ENCODE peak calls at places on chromosomes 11 and 22, in four cellular contexts. One of them, this sample, is unnamed.
A peak's percentile ranks its signal among the peaks of the same experiment; 100 is the strongest.

GRCh38 chr11:35458846-35459245 is 39.5 kb upstream of the SLC1A2 start:
- DNase-seq in omental fat pad: no peak
- DNase-seq in fibroblast of the aortic adventitia: no peak
- DNase-seq in A549: no peak
- DNase-seq in this sample: no peak

GRCh38 chr11:20126724-20127123 is 33.6 kb downstream of the DBX1 start:
- DNase-seq in A549: no peak
- DNase-seq in fibroblast of the aortic adventitia: peak; percentile 41
- DNase-seq in omental fat pad: no peak
- DNase-seq in this sample: no peak

GRCh38 chr11:67006029-67006884 is 16.7 kb upstream of the SYT12 start:
- DNase-seq in omental fat pad: no peak
- DNase-seq in fibroblast of the aortic adventitia: peak; percentile 17
- DNase-seq in A549: peak; percentile 91
- DNase-seq in this sample: no peak

GRCh38 chr11:79437981-79438630 is 2.7 kb downstream of the TENM4 start:
- DNase-seq in omental fat pad: no peak
- DNase-seq in A549: no peak
- DNase-seq in fibroblast of the aortic adventitia: peak; percentile 68
- DNase-seq in this sample: no peak

GRCh38 chr22:38317995-38318715 is 922 bp upstream of the CSNK1E start:
- DNase-seq in A549: peak; percentile 94
- DNase-seq in fibroblast of the aortic adventitia: peak; percentile 89
- DNase-seq in omental fat pad: peak; percentile 53
- DNase-seq in this sample: no peak

GRCh38 chr11:128045094-128045725 is 542.1 kb downstream of the ETS1 start:
- DNase-seq in fibroblast of the aortic adventitia: no peak
- DNase-seq in A549: no peak
- DNase-seq in omental fat pad: no peak
- DNase-seq in this sample: no peak

GRCh38 chr11:35982061-35982460 is 38.2 kb downstream of the LDLRAD3 start:
- DNase-seq in A549: no peak
- DNase-seq in fibroblast of the aortic adventitia: no peak
- DNase-seq in omental fat pad: no peak
- DNase-seq in this sample: no peak

GRCh38 chr22:39932918-39933649 is 27.1 kb upstream of the TMA7B start:
- DNase-seq in fibroblast of the aortic adventitia: peak; percentile 7
- DNase-seq in omental fat pad: no peak
- DNase-seq in A549: peak; percentile 15
- DNase-seq in this sample: no peak

GRCh38 chr11:119205574-119206511 is at the start of gene CBL:
- DNase-seq in omental fat pad: peak; percentile 96
- DNase-seq in A549: peak; percentile 91
- DNase-seq in fibroblast of the aortic adventitia: peak; percentile 88
- DNase-seq in this sample: peak; percentile 94

GRCh38 chr22:39661842-39662676 is 91.5 kb downstream of the CACNA1I start:
- DNase-seq in fibroblast of the aortic adventitia: no peak
- DNase-seq in omental fat pad: no peak
- DNase-seq in A549: no peak
- DNase-seq in this sample: peak; percentile 28

GRCh38 chr22:38454361-38455062 is 487 bp downstream of the KCNJ4 start:
- DNase-seq in omental fat pad: no peak
- DNase-seq in A549: no peak
- DNase-seq in fibroblast of the aortic adventitia: no peak
- DNase-seq in this sample: no peak

GRCh38 chr11:1283906-1284305 is 25.5 kb downstream of the TOLLIP start:
- DNase-seq in A549: no peak
- DNase-seq in fibroblast of the aortic adventitia: no peak
- DNase-seq in omental fat pad: no peak
- DNase-seq in this sample: no peak

GRCh38 chr11:125950696-125951645 is 5.1 kb downstream of the VSIG10L2 start:
- DNase-seq in A549: no peak
- DNase-seq in omental fat pad: no peak
- DNase-seq in fibroblast of the aortic adventitia: peak; percentile 88
- DNase-seq in this sample: no peak

GRCh38 chr11:353315-353857 is 15.9 kb upstream of the B4GALNT4 start:
- DNase-seq in A549: no peak
- DNase-seq in fibroblast of the aortic adventitia: peak; percentile 89
- DNase-seq in omental fat pad: peak; percentile 52
- DNase-seq in this sample: no peak

GRCh38 chr11:11510939-11511338 is 110.9 kb downstream of the GALNT18 start:
- DNase-seq in A549: no peak
- DNase-seq in omental fat pad: no peak
- DNase-seq in fibroblast of the aortic adventitia: no peak
- DNase-seq in this sample: no peak

GRCh38 chr11:1830119-1830499 is 4.7 kb upstream of the SYT8 start:
- DNase-seq in A549: no peak
- DNase-seq in fibroblast of the aortic adventitia: no peak
- DNase-seq in omental fat pad: no peak
- DNase-seq in this sample: no peak

GRCh38 chr11:32154275-32154674 is 63.4 kb downstream of the RCN1 start:
- DNase-seq in omental fat pad: no peak
- DNase-seq in fibroblast of the aortic adventitia: peak; percentile 16
- DNase-seq in A549: no peak
- DNase-seq in this sample: no peak

DNA sequence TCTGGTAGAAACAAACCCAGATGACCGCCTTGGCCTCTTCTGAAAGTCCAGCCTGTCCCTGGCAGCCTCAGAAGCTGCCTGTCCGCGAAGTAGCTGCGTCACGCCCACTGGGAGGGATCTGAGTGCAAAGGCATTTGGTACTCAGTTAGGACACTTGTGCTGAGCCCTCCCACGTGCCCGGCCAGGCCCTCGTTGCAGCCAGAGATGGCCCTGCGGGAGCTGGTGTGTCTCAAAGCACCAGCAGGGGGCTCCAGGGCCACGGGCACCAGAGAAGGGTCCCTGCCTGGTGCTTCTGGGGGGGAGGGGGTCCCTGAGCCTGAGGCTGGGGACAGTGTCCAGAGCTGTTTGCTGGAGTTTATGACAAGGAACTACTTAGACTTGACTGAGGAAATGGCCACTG is 5.8 kb downstream of the SELENOO start:
- DNase-seq in fibroblast of the aortic adventitia: peak; percentile 55
- DNase-seq in A549: no peak
- DNase-seq in omental fat pad: no peak
- DNase-seq in this sample: no peak
- TF ChIP-seq CTCF in fibroblast of the aortic adventitia: peak; percentile 51
- TF ChIP-seq CTCF in A549: peak; percentile 10
- TF ChIP-seq CTCF in omental fat pad: no peak
- TF ChIP-seq CTCF in this sample: no peak

DNA sequence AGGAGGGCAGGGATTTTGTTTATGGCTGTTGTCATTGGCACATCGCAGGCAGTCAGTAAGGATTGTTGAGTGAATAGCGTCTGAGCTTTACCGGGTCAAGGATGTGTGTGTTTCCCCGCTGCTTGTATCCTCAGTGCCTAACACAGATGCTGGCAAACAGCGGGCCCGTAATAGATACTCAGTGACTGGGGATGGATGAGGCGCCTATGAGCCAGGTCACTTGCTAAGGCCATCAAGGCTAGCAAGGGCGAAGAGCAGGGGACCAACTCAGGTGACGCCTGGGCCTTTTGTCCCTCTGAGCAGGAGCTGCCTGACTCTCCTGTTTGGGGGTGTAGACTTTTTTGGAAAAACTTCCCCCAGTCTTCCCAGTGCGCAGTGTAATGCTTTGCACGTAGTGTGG is 118.1 kb downstream of the HIPK3 start:
- DNase-seq in omental fat pad: no peak
- DNase-seq in A549: no peak
- DNase-seq in fibroblast of the aortic adventitia: no peak
- DNase-seq in this sample: no peak
- TF ChIP-seq CTCF in omental fat pad: no peak
- TF ChIP-seq CTCF in A549: no peak
- TF ChIP-seq CTCF in fibroblast of the aortic adventitia: no peak
- TF ChIP-seq CTCF in this sample: no peak

DNA sequence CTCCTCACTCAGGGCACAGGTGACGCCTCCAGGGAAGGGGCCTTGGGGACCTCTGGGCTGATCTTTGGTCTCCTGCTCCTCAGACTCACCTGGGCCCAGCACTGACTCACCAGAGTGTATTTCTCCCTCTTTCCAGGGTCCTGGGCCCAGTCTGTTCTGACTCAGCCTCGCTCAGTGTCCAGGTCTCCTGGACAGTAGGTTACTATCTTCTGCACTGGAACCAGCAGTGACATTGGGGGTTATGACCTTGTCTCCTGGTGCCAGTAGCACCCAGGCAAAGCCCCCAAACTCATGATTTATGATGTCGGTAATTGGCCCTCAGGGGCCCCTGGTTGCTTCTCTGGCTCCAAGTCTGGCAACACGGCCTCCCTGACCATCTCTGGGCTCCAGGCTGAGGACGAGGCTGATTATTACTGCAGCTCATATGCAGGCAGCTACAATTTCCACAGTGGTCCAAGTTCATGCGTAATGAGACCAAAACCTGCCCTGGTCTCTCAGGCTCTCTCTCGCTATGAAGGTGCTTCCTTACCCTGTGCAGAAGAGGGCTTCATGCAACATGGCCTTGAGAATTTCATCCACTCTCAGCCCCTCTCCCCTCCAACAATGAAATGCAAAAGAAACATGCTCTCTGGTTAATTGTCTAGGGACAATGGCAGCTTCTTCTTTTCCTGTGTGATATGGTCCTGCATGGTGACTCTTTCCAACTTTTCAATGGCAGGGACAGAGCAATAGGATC is 21.0 kb upstream of the PRAME start:
- DNase-seq in omental fat pad: no peak
- DNase-seq in A549: no peak
- DNase-seq in fibroblast of the aortic adventitia: no peak
- DNase-seq in this sample: no peak
- TF ChIP-seq CTCF in omental fat pad: no peak
- TF ChIP-seq CTCF in A549: no peak
- TF ChIP-seq CTCF in fibroblast of the aortic adventitia: no peak
- TF ChIP-seq CTCF in this sample: no peak

DNA sequence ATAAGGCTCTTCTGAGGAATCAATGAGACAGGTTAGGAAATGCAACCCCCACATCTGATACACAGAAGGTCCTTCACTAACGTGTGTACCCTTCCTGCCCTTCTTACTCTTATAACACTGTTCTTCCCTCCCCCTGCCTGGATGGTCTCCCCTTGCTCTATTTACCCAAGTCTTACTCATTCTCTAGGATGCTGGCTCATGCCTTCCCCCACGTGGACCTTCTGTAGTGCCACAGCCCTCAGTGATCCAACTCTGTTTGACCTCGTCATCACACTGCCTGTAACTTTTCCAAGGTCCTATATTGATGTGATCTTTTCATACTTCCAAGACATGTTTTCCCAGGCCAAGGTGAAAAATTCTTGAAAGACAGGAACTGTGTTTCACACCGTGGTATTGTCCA is 79.8 kb downstream of the C11orf58 start:
- DNase-seq in omental fat pad: no peak
- DNase-seq in fibroblast of the aortic adventitia: no peak
- DNase-seq in A549: no peak
- DNase-seq in this sample: no peak
- TF ChIP-seq CTCF in omental fat pad: no peak
- TF ChIP-seq CTCF in fibroblast of the aortic adventitia: no peak
- TF ChIP-seq CTCF in A549: no peak
- TF ChIP-seq CTCF in this sample: no peak

GRCh38 chr22:23094260-23094659 is 23.9 kb downstream of the GNAZ start:
- DNase-seq in A549: no peak
- DNase-seq in omental fat pad: no peak
- DNase-seq in fibroblast of the aortic adventitia: no peak
- DNase-seq in this sample: no peak

GRCh38 chr22:23092217-23092955 is 22.1 kb downstream of the GNAZ start:
- DNase-seq in fibroblast of the aortic adventitia: no peak
- DNase-seq in A549: no peak
- DNase-seq in omental fat pad: no peak
- DNase-seq in this sample: no peak

GRCh38 chr22:23093090-23093788 is 22.9 kb downstream of the GNAZ start:
- DNase-seq in omental fat pad: no peak
- DNase-seq in fibroblast of the aortic adventitia: no peak
- DNase-seq in A549: no peak
- DNase-seq in this sample: no peak

GRCh38 chr22:23095467-23096342 is 25.4 kb downstream of the GNAZ start:
- DNase-seq in A549: no peak
- DNase-seq in omental fat pad: no peak
- DNase-seq in fibroblast of the aortic adventitia: no peak
- DNase-seq in this sample: no peak

DNA sequence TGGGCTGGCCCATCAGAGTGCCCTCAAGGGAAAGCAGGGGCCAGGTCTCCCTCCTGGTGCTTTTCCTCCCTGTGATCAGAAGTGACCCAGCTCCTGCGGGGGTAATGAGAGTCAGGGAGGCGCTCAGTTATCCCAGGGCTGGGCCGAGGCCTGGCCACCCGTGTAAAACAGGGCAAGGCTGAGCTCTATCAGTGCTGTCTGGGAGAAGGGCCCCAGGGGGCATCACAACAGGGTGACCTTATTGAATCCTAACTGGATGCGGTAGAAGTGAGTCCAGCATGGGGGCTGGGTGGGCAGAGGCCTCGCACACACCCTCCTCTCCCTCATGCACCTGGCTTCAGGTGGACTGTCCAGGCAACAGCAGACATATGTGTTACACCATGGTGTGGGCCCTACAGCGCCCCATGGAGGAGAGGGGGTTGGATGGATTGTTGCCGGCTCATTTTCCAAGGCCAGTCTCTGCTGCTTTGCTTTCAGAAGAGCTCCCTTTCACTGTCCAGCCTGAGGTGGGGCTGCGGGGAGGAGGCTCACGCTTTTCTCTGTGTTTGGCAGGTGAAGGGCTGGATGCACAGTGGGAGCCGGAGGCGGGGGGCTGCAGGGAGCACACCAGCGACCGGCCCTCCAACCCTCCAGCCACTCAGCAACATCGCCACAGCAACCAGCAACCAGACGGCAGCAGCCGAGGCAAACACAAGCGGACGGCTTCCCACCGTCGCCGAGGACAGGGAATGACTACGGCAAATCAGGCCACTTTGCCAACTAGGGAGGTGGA is 24.6 kb downstream of the GNAZ start:
- DNase-seq in fibroblast of the aortic adventitia: no peak
- DNase-seq in A549: no peak
- DNase-seq in omental fat pad: no peak
- DNase-seq in this sample: no peak
- TF ChIP-seq CTCF in fibroblast of the aortic adventitia: no peak
- TF ChIP-seq CTCF in A549: no peak
- TF ChIP-seq CTCF in omental fat pad: no peak
- TF ChIP-seq CTCF in this sample: no peak

GRCh38 chr11:122743949-122744876 is 88.7 kb downstream of the UBASH3B start:
- DNase-seq in fibroblast of the aortic adventitia: no peak
- DNase-seq in omental fat pad: no peak
- DNase-seq in A549: no peak
- DNase-seq in this sample: peak; percentile 52
- TF ChIP-seq CTCF in fibroblast of the aortic adventitia: no peak
- TF ChIP-seq CTCF in omental fat pad: no peak
- TF ChIP-seq CTCF in A549: no peak
- TF ChIP-seq CTCF in this sample: no peak

GRCh38 chr11:60992842-60993409 is 21.4 kb downstream of the CD6 start:
- DNase-seq in omental fat pad: no peak
- DNase-seq in A549: no peak
- DNase-seq in fibroblast of the aortic adventitia: no peak
- DNase-seq in this sample: no peak
- TF ChIP-seq CTCF in omental fat pad: no peak
- TF ChIP-seq CTCF in A549: no peak
- TF ChIP-seq CTCF in fibroblast of the aortic adventitia: no peak
- TF ChIP-seq CTCF in this sample: no peak